ENCODE peak calls at places on chromosome 21, in ten cellular contexts. One of them, this sample, is unnamed.

GRCh38 chr21:45595574-45596295 is 47.8 kb upstream of the PCBP3 start:
- DNase-seq in stimulated activated CD4-positive, alpha-beta T cell treated with anti-CD3 and anti-CD28 coated beads, Interleukin-12 subunit alpha, Interleukin-12 subunit beta, amount 100 ng/mL, for 4 hours: no peak
- DNase-seq in T-cell: no peak
- DNase-seq in head of caudate nucleus: no peak
- DNase-seq in A673: no peak
- DNase-seq in foreskin fibroblast: no peak
- DNase-seq in NCI-H510A treated with DMSO at 0.1 percent for 48 hours: no peak
- DNase-seq in amygdala: no peak
- DNase-seq in HTR-8/SVneo: no peak
- DNase-seq in AML-193: no peak
- DNase-seq in this sample: no peak

GRCh38 chr21:21622460-21623234 is 624.4 kb downstream of the NCAM2 start:
- DNase-seq in stimulated activated CD4-positive, alpha-beta T cell treated with anti-CD3 and anti-CD28 coated beads, Interleukin-12 subunit alpha, Interleukin-12 subunit beta, amount 100 ng/mL, for 4 hours: no peak
- DNase-seq in T-cell: no peak
- DNase-seq in head of caudate nucleus: no peak
- DNase-seq in A673: no peak
- DNase-seq in foreskin fibroblast: no peak
- DNase-seq in NCI-H510A treated with DMSO at 0.1 percent for 48 hours: no peak
- DNase-seq in amygdala: no peak
- DNase-seq in HTR-8/SVneo: no peak
- DNase-seq in AML-193: no peak
- DNase-seq in this sample: no peak

GRCh38 chr21:27647921-27648320 is 681.0 kb upstream of the ADAMTS5 start:
- DNase-seq in stimulated activated CD4-positive, alpha-beta T cell treated with anti-CD3 and anti-CD28 coated beads, Interleukin-12 subunit alpha, Interleukin-12 subunit beta, amount 100 ng/mL, for 4 hours: no peak
- DNase-seq in T-cell: no peak
- DNase-seq in head of caudate nucleus: no peak
- DNase-seq in A673: no peak
- DNase-seq in foreskin fibroblast: no peak
- DNase-seq in NCI-H510A treated with DMSO at 0.1 percent for 48 hours: no peak
- DNase-seq in amygdala: no peak
- DNase-seq in HTR-8/SVneo: no peak
- DNase-seq in AML-193: no peak
- DNase-seq in this sample: peak

GRCh38 chr21:15682182-15682895 is 47.4 kb upstream of the USP25 start:
- DNase-seq in stimulated activated CD4-positive, alpha-beta T cell treated with anti-CD3 and anti-CD28 coated beads, Interleukin-12 subunit alpha, Interleukin-12 subunit beta, amount 100 ng/mL, for 4 hours: no peak
- DNase-seq in T-cell: no peak
- DNase-seq in head of caudate nucleus: no peak
- DNase-seq in A673: peak
- DNase-seq in foreskin fibroblast: peak
- DNase-seq in NCI-H510A treated with DMSO at 0.1 percent for 48 hours: no peak
- DNase-seq in amygdala: no peak
- DNase-seq in HTR-8/SVneo: peak
- DNase-seq in AML-193: peak
- DNase-seq in this sample: peak

GRCh38 chr21:43667191-43667904 is 8.0 kb downstream of the RRP1B start:
- DNase-seq in stimulated activated CD4-positive, alpha-beta T cell treated with anti-CD3 and anti-CD28 coated beads, Interleukin-12 subunit alpha, Interleukin-12 subunit beta, amount 100 ng/mL, for 4 hours: no peak
- DNase-seq in T-cell: no peak
- DNase-seq in head of caudate nucleus: no peak
- DNase-seq in A673: no peak
- DNase-seq in foreskin fibroblast: peak
- DNase-seq in NCI-H510A treated with DMSO at 0.1 percent for 48 hours: no peak
- DNase-seq in amygdala: no peak
- DNase-seq in HTR-8/SVneo: no peak
- DNase-seq in AML-193: peak
- DNase-seq in this sample: peak

GRCh38 chr21:44819283-44820243 is 1.7 kb upstream of the SUMO3 start:
- DNase-seq in stimulated activated CD4-positive, alpha-beta T cell treated with anti-CD3 and anti-CD28 coated beads, Interleukin-12 subunit alpha, Interleukin-12 subunit beta, amount 100 ng/mL, for 4 hours: no peak
- DNase-seq in T-cell: no peak
- DNase-seq in head of caudate nucleus: no peak
- DNase-seq in A673: no peak
- DNase-seq in foreskin fibroblast: no peak
- DNase-seq in NCI-H510A treated with DMSO at 0.1 percent for 48 hours: no peak
- DNase-seq in amygdala: no peak
- DNase-seq in HTR-8/SVneo: no peak
- DNase-seq in AML-193: no peak
- DNase-seq in this sample: no peak

GRCh38 chr21:42158846-42159245 is 60.1 kb upstream of the ABCG1 start:
- DNase-seq in stimulated activated CD4-positive, alpha-beta T cell treated with anti-CD3 and anti-CD28 coated beads, Interleukin-12 subunit alpha, Interleukin-12 subunit beta, amount 100 ng/mL, for 4 hours: no peak
- DNase-seq in T-cell: no peak
- DNase-seq in head of caudate nucleus: no peak
- DNase-seq in A673: no peak
- DNase-seq in foreskin fibroblast: no peak
- DNase-seq in NCI-H510A treated with DMSO at 0.1 percent for 48 hours: no peak
- DNase-seq in amygdala: no peak
- DNase-seq in HTR-8/SVneo: no peak
- DNase-seq in AML-193: no peak
- DNase-seq in this sample: no peak

GRCh38 chr21:45390831-45391742 is 13.9 kb upstream of the COL18A1 start:
- DNase-seq in stimulated activated CD4-positive, alpha-beta T cell treated with anti-CD3 and anti-CD28 coated beads, Interleukin-12 subunit alpha, Interleukin-12 subunit beta, amount 100 ng/mL, for 4 hours: no peak
- DNase-seq in T-cell: no peak
- DNase-seq in head of caudate nucleus: no peak
- DNase-seq in A673: no peak
- DNase-seq in foreskin fibroblast: no peak
- DNase-seq in NCI-H510A treated with DMSO at 0.1 percent for 48 hours: no peak
- DNase-seq in amygdala: no peak
- DNase-seq in HTR-8/SVneo: no peak
- DNase-seq in AML-193: no peak
- DNase-seq in this sample: no peak

GRCh38 chr21:24658016-24658415 is 949.3 kb downstream of the MRPL39 start:
- DNase-seq in stimulated activated CD4-positive, alpha-beta T cell treated with anti-CD3 and anti-CD28 coated beads, Interleukin-12 subunit alpha, Interleukin-12 subunit beta, amount 100 ng/mL, for 4 hours: no peak
- DNase-seq in T-cell: no peak
- DNase-seq in head of caudate nucleus: no peak
- DNase-seq in A673: no peak
- DNase-seq in foreskin fibroblast: no peak
- DNase-seq in NCI-H510A treated with DMSO at 0.1 percent for 48 hours: no peak
- DNase-seq in amygdala: no peak
- DNase-seq in HTR-8/SVneo: no peak
- DNase-seq in AML-193: no peak
- DNase-seq in this sample: no peak

GRCh38 chr21:36704281-36704957 is 5.5 kb downstream of the SIM2 start:
- DNase-seq in stimulated activated CD4-positive, alpha-beta T cell treated with anti-CD3 and anti-CD28 coated beads, Interleukin-12 subunit alpha, Interleukin-12 subunit beta, amount 100 ng/mL, for 4 hours: no peak
- DNase-seq in T-cell: no peak
- DNase-seq in head of caudate nucleus: no peak
- DNase-seq in A673: no peak
- DNase-seq in foreskin fibroblast: no peak
- DNase-seq in NCI-H510A treated with DMSO at 0.1 percent for 48 hours: no peak
- DNase-seq in amygdala: no peak
- DNase-seq in HTR-8/SVneo: no peak
- DNase-seq in AML-193: no peak
- DNase-seq in this sample: no peak

GRCh38 chr21:38920631-38921398 is 115.1 kb downstream of the ETS2 start:
- DNase-seq in stimulated activated CD4-positive, alpha-beta T cell treated with anti-CD3 and anti-CD28 coated beads, Interleukin-12 subunit alpha, Interleukin-12 subunit beta, amount 100 ng/mL, for 4 hours: no peak
- DNase-seq in T-cell: no peak
- DNase-seq in head of caudate nucleus: no peak
- DNase-seq in A673: no peak
- DNase-seq in foreskin fibroblast: no peak
- DNase-seq in NCI-H510A treated with DMSO at 0.1 percent for 48 hours: no peak
- DNase-seq in amygdala: no peak
- DNase-seq in HTR-8/SVneo: no peak
- DNase-seq in AML-193: no peak
- DNase-seq in this sample: peak

GRCh38 chr21:27812279-27812678 is 845.4 kb upstream of the ADAMTS5 start:
- DNase-seq in stimulated activated CD4-positive, alpha-beta T cell treated with anti-CD3 and anti-CD28 coated beads, Interleukin-12 subunit alpha, Interleukin-12 subunit beta, amount 100 ng/mL, for 4 hours: no peak
- DNase-seq in T-cell: no peak
- DNase-seq in head of caudate nucleus: no peak
- DNase-seq in A673: no peak
- DNase-seq in foreskin fibroblast: peak
- DNase-seq in NCI-H510A treated with DMSO at 0.1 percent for 48 hours: no peak
- DNase-seq in amygdala: no peak
- DNase-seq in HTR-8/SVneo: no peak
- DNase-seq in AML-193: no peak
- DNase-seq in this sample: peak

This sample was measured in HCEC 1CT.